ENCODE peak calls at places on chromosomes 6 and 20, in five cellular contexts. O is RWPE1, S is right cardiac atrium, L is iPS DF 6.9, R is hepatocyte. Z is an unnamed sample.

GRCh38 chr20:54219751-54220426 is 12.0 kb downstream of the PFDN4 start:
- DNase-seq in O (peak), S (no peak), L (no peak), R (peak), Z (peak)

GRCh38 chr6:57432162-57432561 is 114.7 kb downstream of the PRIM2 start:
- DNase-seq in O (no peak), S (no peak), L (no peak), R (no peak), Z (no peak)

GRCh38 chr6:118569498-118569897 is 21.4 kb downstream of the PLN start:
- DNase-seq in O (no peak), S (no peak), L (no peak), R (no peak), Z (no peak)

GRCh38 chr6:10837692-10837996 is 695 bp downstream of the MAK start:
- DNase-seq in O (no peak), S (peak), L (no peak), R (peak), Z (peak)

GRCh38 chr6:162560891-162561290 is 166.7 kb downstream of the PRKN start:
- DNase-seq in O (no peak), S (no peak), L (no peak), R (no peak), Z (no peak)

GRCh38 chr6:93468291-93468690 is 48.9 kb upstream of the EPHA7 start:
- DNase-seq in O (no peak), S (no peak), L (no peak), R (peak), Z (peak)

GRCh38 chr6:22596011-22596410 is 26.6 kb downstream of the HDGFL1 start:
- DNase-seq in O (peak), S (no peak), L (no peak), R (peak), Z (no peak)

GRCh38 chr6:163147988-163148387 is 266.5 kb upstream of the QKI start:
- DNase-seq in O (no peak), S (no peak), L (no peak), R (no peak), Z (no peak)

GRCh38 chr6:44021628-44022295 is 105.5 kb downstream of the MRPL14 start:
- DNase-seq in O (no peak), S (no peak), L (no peak), R (no peak), Z (no peak)

GRCh38 chr20:10247440-10247839 is 28.8 kb downstream of the SNAP25 start:
- DNase-seq in O (no peak), S (no peak), L (no peak), R (no peak), Z (no peak)

GRCh38 chr20:17928633-17929311 is 39.8 kb downstream of the SNX5 start:
- DNase-seq in O (no peak), S (no peak), L (no peak), R (peak), Z (no peak)

GRCh38 chr6:141548969-141549368 is 583.8 kb upstream of the GJE1 start:
- DNase-seq in O (peak), S (no peak), L (no peak), R (no peak), Z (no peak)

GRCh38 chr6:45192556-45192955 is 135.6 kb upstream of the RUNX2 start:
- DNase-seq in O (no peak), S (no peak), L (no peak), R (no peak), Z (no peak)

GRCh38 chr6:148199584-148199983 is 143.1 kb upstream of the SASH1 start:
- DNase-seq in O (no peak), S (no peak), L (no peak), R (no peak), Z (no peak)

GRCh38 chr6:16759181-16759645 is 2.0 kb downstream of the ATXN1 start:
- DNase-seq in O (no peak), S (peak), L (no peak), R (peak), Z (no peak)

GRCh38 chr6:3001773-3002293 is 2.1 kb downstream of the NQO2 start:
- DNase-seq in O (peak), S (peak), L (no peak), R (peak), Z (peak)

GRCh38 chr6:84161190-84161589 is 66.3 kb downstream of the CEP162 start:
- DNase-seq in O (no peak), S (peak), L (no peak), R (no peak), Z (no peak)

GRCh38 chr20:62845818-62846527 is 15.6 kb downstream of the TCFL5 start:
- DNase-seq in O (no peak), S (peak), L (no peak), R (no peak), Z (no peak)

GRCh38 chr20:59645761-59646171 is 41.4 kb downstream of the PHACTR3 start:
- DNase-seq in O (no peak), S (no peak), L (no peak), R (no peak), Z (no peak)

GRCh38 chr20:54133434-54134427 is 40.1 kb downstream of the CYP24A1 start:
- DNase-seq in O (no peak), S (no peak), L (no peak), R (peak), Z (no peak)

GRCh38 chr6:3654898-3655297 is 96.6 kb downstream of the PXDC1 start:
- DNase-seq in O (no peak), S (no peak), L (no peak), R (no peak), Z (no peak)

GRCh38 chr6:4017847-4018193 is 61.1 kb downstream of the FAM217A start:
- DNase-seq in O (no peak), S (no peak), L (no peak), R (peak), Z (peak)

GRCh38 chr6:134936927-134937326 is 13.0 kb downstream of the ALDH8A1 start:
- DNase-seq in O (peak), S (no peak), L (no peak), R (no peak), Z (no peak)

GRCh38 chr6:77015350-77015749 is 447.9 kb downstream of the HTR1B start:
- DNase-seq in O (no peak), S (no peak), L (no peak), R (peak), Z (no peak)

GRCh38 chr6:69881322-69882151 is 15.2 kb downstream of the COL19A1 start:
- DNase-seq in O (no peak), S (no peak), L (no peak), R (no peak), Z (no peak)

GRCh38 chr20:59023616-59024015 is 4.4 kb downstream of the TUBB1 start:
- DNase-seq in O (no peak), S (no peak), L (no peak), R (no peak), Z (no peak)

GRCh38 chr6:42423244-42423643 is 28.5 kb downstream of the TRERF1 start:
- DNase-seq in O (no peak), S (no peak), L (no peak), R (no peak), Z (no peak)

GRCh38 chr20:20368414-20369352 is 779 bp downstream of the INSM1 start:
- DNase-seq in O (no peak), S (no peak), L (no peak), R (peak), Z (peak)

GRCh38 chr6:82348130-82348529 is 15.5 kb upstream of the TPBG start:
- DNase-seq in O (no peak), S (no peak), L (no peak), R (no peak), Z (peak)

GRCh38 chr6:162078126-162078525 is 649.4 kb downstream of the PRKN start:
- DNase-seq in O (no peak), S (no peak), L (no peak), R (no peak), Z (no peak)

GRCh38 chr20:53157443-53158408 is 185.6 kb downstream of the TSHZ2 start:
- DNase-seq in O (peak), S (peak), L (peak), R (peak), Z (peak)

GRCh38 chr6:9710574-9710973 is 704.3 kb downstream of the TFAP2A start:
- DNase-seq in O (no peak), S (no peak), L (no peak), R (no peak), Z (no peak)

GRCh38 chr6:147203311-147204059 is 732 bp upstream of the STXBP5 start:
- DNase-seq in O (peak), S (peak), L (no peak), R (peak), Z (peak)

GRCh38 chr6:157392927-157393666 is 12.1 kb downstream of the ZDHHC14 start:
- DNase-seq in O (no peak), S (peak), L (no peak), R (peak), Z (no peak)

GRCh38 chr6:125718109-125718508 is 31.3 kb upstream of the HEY2 start:
- DNase-seq in O (no peak), S (no peak), L (no peak), R (no peak), Z (no peak)

GRCh38 chr6:33850869-33851541 is 47.2 kb upstream of the MLN start:
- DNase-seq in O (no peak), S (peak), L (no peak), R (no peak), Z (no peak)

DNA sequence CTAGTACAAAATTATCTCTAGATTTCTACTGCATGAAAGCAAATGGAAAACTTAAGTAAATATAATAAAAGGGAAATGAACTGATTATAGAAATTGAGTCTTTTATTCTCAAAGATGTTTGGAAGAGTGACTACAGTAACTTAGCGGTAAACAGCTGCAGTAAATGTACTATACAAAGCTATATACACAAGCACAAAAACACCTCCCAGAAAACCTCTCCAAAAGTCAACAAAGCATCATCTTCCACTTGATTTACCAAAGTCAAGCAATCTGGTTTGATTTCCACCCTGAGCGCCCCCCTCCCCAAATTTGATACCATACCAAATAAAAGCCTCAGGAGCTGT is 142.1 kb upstream of the SHLD1 start:
- DNase-seq in O (no peak), S (no peak), L (no peak), R (no peak), Z (no peak)
- H3K27ac ChIP-seq in O (no peak), S (peak), L (no peak), R (peak), Z (no peak)

DNA sequence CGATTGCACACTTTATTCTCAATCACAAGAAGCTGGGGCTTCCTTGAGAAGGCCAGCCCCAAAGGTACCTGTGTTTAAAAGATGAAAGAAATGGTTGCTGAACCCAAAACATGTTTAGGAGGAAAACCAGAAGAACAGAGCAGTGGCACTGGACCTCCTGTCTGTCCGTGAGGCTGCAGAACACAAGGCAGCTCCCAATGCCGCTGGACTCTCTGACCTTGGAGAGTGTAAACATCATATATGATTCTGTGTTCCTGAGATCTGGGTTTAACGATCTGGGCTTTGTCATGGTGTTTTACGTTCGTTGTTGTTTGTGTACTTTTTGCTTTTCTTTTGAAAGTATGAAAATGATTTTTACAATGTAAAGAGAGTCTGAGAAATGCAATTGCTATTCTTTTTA is 106.1 kb downstream of the SLC22A3 start:
- DNase-seq in O (no peak), S (no peak), L (no peak), R (no peak), Z (no peak)
- H3K27ac ChIP-seq in O (no peak), S (no peak), L (no peak), R (no peak), Z (no peak)

GRCh38 chr6:52508261-52508739 is 68.6 kb downstream of the TRAM2 start:
- DNase-seq in O (no peak), S (no peak), L (no peak), R (no peak), Z (no peak)
- H3K27ac ChIP-seq in O (peak), S (no peak), L (no peak), R (no peak), Z (no peak)

GRCh38 chr20:48704761-48705160 is 123.0 kb downstream of the PREX1 start:
- DNase-seq in O (no peak), S (no peak), L (no peak), R (no peak), Z (no peak)
- H3K27ac ChIP-seq in O (no peak), S (no peak), L (no peak), R (no peak), Z (peak)

GRCh38 chr6:167825059-167825758 is 1.5 kb upstream of the AFDN start:
- DNase-seq in O (no peak), S (peak), L (no peak), R (peak), Z (peak)

GRCh38 chr6:167826230-167827061 is at the start of gene AFDN:
- DNase-seq in O (peak), S (peak), L (no peak), R (peak), Z (peak)

GRCh38 chr6:167827062-167827587 is 414 bp downstream of the AFDN start:
- DNase-seq in O (peak), S (no peak), L (no peak), R (no peak), Z (no peak)

GRCh38 chr6:167824591-167825041 is 2.1 kb upstream of the AFDN start:
- DNase-seq in O (no peak), S (no peak), L (no peak), R (no peak), Z (peak)

DNA sequence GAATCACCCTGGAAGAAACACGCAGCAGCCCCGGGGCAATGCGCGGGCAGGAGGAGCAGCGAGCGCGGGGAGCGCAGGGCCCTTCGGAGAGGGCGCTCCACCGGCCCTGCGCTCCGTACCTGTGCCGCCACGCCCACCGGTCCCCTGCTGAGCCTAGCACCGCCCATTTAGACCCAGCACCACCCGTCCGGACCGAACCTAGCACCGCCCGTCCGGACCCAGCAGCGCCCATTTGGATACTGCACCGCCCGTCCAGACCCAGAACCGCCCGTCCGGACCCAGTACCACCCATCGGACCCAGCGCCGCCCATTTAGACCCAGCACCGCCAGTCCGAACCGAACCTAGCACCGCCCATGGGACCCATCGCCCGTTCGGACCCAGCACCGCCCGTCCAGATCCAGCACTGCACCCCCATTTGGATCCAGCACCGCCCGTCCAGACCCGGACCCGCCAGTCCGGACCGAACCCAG is 917 bp upstream of the AFDN start:
- DNase-seq in O (peak), S (peak), L (no peak), R (peak), Z (no peak)
- H3K27ac ChIP-seq in O (no peak), S (no peak), L (no peak), R (peak), Z (no peak)

GRCh38 chr20:33526769-33527168 is 36.9 kb downstream of the CBFA2T2 start:
- DNase-seq in O (no peak), S (no peak), L (no peak), R (no peak), Z (no peak)
- H3K27ac ChIP-seq in O (no peak), S (no peak), L (no peak), R (no peak), Z (no peak)

Z was measured in A673.